ENCODE peak calls at places on chromosomes 12 and 14, in six cellular contexts. G, Z, Y, H, V and P are unnamed samples. For H3K4me1, the result is how much of the 10 kb centered on the place peaks cover.

GRCh38 chr14:101636081-101636560 is 74.8 kb downstream of the DIO3 start:
- DNase-seq in G (no peak), Z (no peak), Y (no peak), H (no peak), V (peak), P (no peak)

GRCh38 chr14:88049271-88049670 is 44.3 kb downstream of the GPR65 start:
- DNase-seq in G (no peak), Z (no peak), Y (no peak), H (no peak), V (no peak), P (no peak)

GRCh38 chr12:112307219-112308062 is 74.8 kb downstream of the HECTD4 start:
- DNase-seq in G (no peak), Z (no peak), Y (no peak), H (no peak), V (no peak), P (no peak)

GRCh38 chr12:45794422-45794821 is 64.9 kb downstream of the ARID2 start:
- DNase-seq in G (peak), Z (no peak), Y (no peak), H (no peak), V (no peak), P (no peak)

GRCh38 chr12:64627781-64628180 is 17.5 kb downstream of the RASSF3 start:
- DNase-seq in G (no peak), Z (peak), Y (peak), H (no peak), V (no peak), P (peak)

GRCh38 chr12:44875954-44876553 is at the start of gene NELL2:
- DNase-seq in G (peak), Z (peak), Y (peak), H (peak), V (peak), P (peak)

GRCh38 chr12:25925064-25925463 is 33.4 kb upstream of the RASSF8 start:
- DNase-seq in G (no peak), Z (no peak), Y (no peak), H (no peak), V (no peak), P (no peak)

GRCh38 chr12:1680804-1681492 is 9.9 kb upstream of the ADIPOR2 start:
- DNase-seq in G (no peak), Z (no peak), Y (no peak), H (no peak), V (no peak), P (no peak)

GRCh38 chr12:29402437-29402836 is 21.5 kb upstream of the ERGIC2 start:
- DNase-seq in G (no peak), Z (no peak), Y (no peak), H (no peak), V (no peak), P (no peak)

GRCh38 chr12:7374423-7375144 is 69.4 kb downstream of the CD163L1 start:
- DNase-seq in G (peak), Z (peak), Y (peak), H (peak), V (peak), P (peak)

GRCh38 chr14:88005978-88006851 is 1.3 kb downstream of the GPR65 start:
- DNase-seq in G (no peak), Z (no peak), Y (no peak), H (no peak), V (no peak), P (no peak)

GRCh38 chr14:75119056-75119455 is 7.8 kb downstream of the NEK9 start:
- DNase-seq in G (no peak), Z (peak), Y (no peak), H (no peak), V (no peak), P (peak)

GRCh38 chr14:34722723-34723545 is 8.5 kb upstream of the CFL2 start:
- DNase-seq in G (peak), Z (peak), Y (peak), H (peak), V (no peak), P (peak)

GRCh38 chr12:56071648-56072047 is 8.3 kb upstream of the ERBB3 start:
- DNase-seq in G (no peak), Z (peak), Y (peak), H (no peak), V (peak), P (peak)

GRCh38 chr14:70254476-70254961 is 65.8 kb upstream of the SLC8A3 start:
- DNase-seq in G (peak), Z (peak), Y (peak), H (peak), V (peak), P (peak)

GRCh38 chr12:117792471-117792870 is 176.3 kb downstream of the KSR2 start:
- DNase-seq in G (no peak), Z (no peak), Y (no peak), H (no peak), V (no peak), P (no peak)

GRCh38 chr14:77407158-77407557 is 16.2 kb downstream of the NOXRED1 start:
- DNase-seq in G (no peak), Z (no peak), Y (no peak), H (no peak), V (no peak), P (no peak)

GRCh38 chr12:49331360-49332222 is 5.4 kb downstream of the C1QL4 start:
- DNase-seq in G (peak), Z (peak), Y (peak), H (no peak), V (peak), P (peak)

GRCh38 chr12:75315518-75315917 is 14.6 kb downstream of the CAPS2 start:
- DNase-seq in G (no peak), Z (peak), Y (no peak), H (no peak), V (no peak), P (peak)

GRCh38 chr14:68174446-68174845 is 354.9 kb downstream of the RAD51B start:
- DNase-seq in G (no peak), Z (no peak), Y (no peak), H (no peak), V (no peak), P (no peak)

GRCh38 chr12:3341594-3341993 is 149.4 kb upstream of the PRMT8 start:
- DNase-seq in G (no peak), Z (no peak), Y (no peak), H (no peak), V (no peak), P (no peak)

GRCh38 chr12:132284071-132284492 is 45.3 kb downstream of the GALNT9 start:
- DNase-seq in G (no peak), Z (peak), Y (no peak), H (no peak), V (peak), P (peak)

GRCh38 chr12:42946776-42947435 is 357.4 kb upstream of the PRICKLE1 start:
- DNase-seq in G (no peak), Z (peak), Y (peak), H (no peak), V (no peak), P (no peak)

DNA sequence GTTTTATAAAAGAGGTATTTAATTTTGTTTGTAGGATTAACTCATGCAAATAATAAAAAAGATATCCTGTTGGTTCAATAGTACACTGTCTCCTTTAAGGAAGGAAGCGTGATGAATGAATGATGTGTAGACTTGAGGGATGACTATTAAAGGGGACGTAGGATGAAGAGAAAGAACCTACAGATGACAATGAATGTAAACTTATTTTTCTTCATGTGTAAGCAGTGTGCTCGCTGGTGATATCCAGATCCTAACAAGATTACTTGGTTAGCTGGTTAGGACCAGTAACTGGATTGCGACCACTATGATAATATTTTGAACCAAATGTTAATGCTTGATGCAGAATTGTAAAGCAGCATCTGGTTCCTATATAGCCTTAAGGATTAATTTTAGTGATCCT is 2.6 kb downstream of the ARF6 start:
- DNase-seq in G (no peak), Z (peak), Y (peak), H (no peak), V (no peak), P (peak)
- H3K4me1 ChIP-seq in G (under half), Z (under half), Y (under half), H (under half), V (under half), P (under half)

DNA sequence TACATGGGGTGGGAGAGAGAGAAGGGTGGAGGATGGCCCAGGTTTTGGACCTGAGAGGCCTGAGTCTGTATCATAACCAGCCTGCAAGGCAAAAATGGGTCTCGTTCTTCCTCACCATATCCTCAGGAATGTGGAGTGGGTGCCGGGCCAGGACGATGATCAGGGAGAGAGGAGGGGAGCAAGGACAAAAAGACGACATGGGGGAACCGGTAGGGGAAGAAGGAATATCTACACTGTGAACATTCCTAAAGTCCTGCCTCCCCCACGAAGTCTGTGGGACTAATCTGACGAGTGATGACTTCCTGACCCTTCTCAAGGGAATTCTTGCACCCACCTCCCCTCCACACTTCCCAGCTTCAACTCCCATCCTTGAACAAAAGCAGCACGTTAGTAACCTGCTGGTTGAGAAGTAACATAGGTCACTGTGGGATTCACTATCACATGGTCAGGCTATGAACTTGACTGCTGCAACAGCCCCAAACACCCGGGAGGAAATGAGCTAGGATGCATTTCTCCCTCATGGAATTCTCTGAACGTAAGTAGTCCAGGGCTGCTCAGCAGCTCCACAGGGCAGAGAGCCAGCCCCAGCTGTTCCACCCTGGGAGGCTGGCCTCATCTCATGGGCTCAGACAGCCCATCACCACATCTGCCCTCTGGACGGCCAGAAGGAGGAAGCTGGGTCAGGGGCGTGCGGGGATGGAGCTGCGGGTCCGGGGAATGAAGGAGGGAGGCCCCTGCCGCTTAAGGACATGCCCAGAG is 36.8 kb upstream of the VWF start:
- DNase-seq in G (no peak), Z (peak), Y (no peak), H (no peak), V (peak), P (no peak)
- H3K9ac ChIP-seq in G (no peak), Z (no peak), Y (no peak), H (no peak), V (no peak), P (no peak)

DNA sequence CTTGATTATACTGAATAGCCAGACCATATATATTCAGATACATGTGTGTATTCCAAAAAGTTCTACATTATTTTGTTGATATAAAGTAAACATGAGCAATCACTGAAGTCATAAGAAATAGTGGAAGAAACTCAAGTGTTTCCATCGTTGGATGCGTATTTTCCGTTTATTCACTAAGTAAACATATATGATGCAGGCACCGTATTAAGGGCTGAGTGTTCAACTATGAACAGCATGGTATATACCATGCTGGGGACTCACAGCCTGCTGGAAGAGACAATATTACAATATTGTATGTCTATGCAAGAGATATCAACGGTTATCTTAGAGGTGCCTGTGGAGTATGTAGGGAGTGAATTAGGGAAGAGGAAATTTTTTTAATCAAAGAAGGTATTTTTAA is 1.2 kb downstream of the PYROXD1 start:
- DNase-seq in G (no peak), Z (peak), Y (no peak), H (no peak), V (no peak), P (peak)
- H3K4me3 ChIP-seq in G (peak), Z (peak), Y (peak), H (peak), V (peak), P (peak)

DNA sequence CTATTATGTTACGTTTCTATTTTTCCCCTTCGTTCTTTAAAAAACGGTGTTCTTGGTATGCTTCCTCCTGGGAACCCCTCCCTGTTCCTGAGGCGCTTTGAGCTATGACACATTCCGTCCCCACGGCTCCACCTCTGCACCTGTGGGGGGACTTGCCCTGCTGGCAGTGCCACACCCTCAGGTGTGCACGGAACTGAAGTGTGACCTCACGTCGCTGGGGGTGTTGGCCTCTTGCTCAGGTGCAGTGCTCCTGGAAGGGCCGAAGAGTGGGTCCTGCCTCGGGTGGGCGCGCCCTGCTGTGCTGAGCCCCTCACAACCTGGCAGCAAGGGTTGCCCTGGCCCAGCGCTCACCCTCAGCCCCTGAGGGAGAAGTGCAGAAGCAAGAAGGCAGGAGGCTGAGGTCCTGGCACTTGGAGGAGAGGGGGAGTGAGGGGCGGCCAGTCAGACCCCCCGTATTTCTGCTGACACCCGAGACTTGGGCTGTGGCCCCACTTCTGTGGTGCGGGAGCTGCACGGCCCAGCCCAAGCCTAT is 4.9 kb downstream of the AMN start:
- DNase-seq in G (no peak), Z (no peak), Y (no peak), H (no peak), V (peak), P (no peak)
- H3K4me1 ChIP-seq in G (under half), Z (under half), Y (under half), H (under half), V (under half), P (under half)